ENCODE peak calls at places on chromosomes 16 and 17, in seven cellular contexts. H is A172, I is ascending aorta, F is HT1080, G is HFF-Myc, Z is cardiac muscle cell, V is brain microvascular endothelial cell. K is an unnamed sample.

GRCh38 chr16:30706046-30706445 is 7.1 kb downstream of the SRCAP start:
- DNase-seq in H (no peak), I (no peak), F (no peak), G (no peak), Z (no peak), V (no peak), K (no peak)

GRCh38 chr17:51258756-51259573 is 884 bp downstream of the MBTD1 start:
- DNase-seq in H (no peak), I (no peak), F (peak), G (no peak), Z (peak), V (no peak), K (no peak)

GRCh38 chr17:55487727-55488436 is 23.4 kb downstream of the SMIM36 start:
- DNase-seq in H (no peak), I (no peak), F (no peak), G (no peak), Z (no peak), V (no peak), K (no peak)

GRCh38 chr16:351804-352520 is 561 bp downstream of the AXIN1 start:
- DNase-seq in H (no peak), I (no peak), F (no peak), G (no peak), Z (peak), V (no peak), K (no peak)

GRCh38 chr17:73652886-73653480 is 8.7 kb upstream of the SDK2 start:
- DNase-seq in H (no peak), I (no peak), F (no peak), G (no peak), Z (no peak), V (no peak), K (no peak)

GRCh38 chr17:31216053-31216751 is 80.8 kb downstream of the OMG start:
- DNase-seq in H (peak), I (no peak), F (peak), G (peak), Z (peak), V (peak), K (peak)

GRCh38 chr17:19766016-19766415 is 17.9 kb upstream of the ALDH3A1 start:
- DNase-seq in H (no peak), I (no peak), F (no peak), G (no peak), Z (no peak), V (no peak), K (no peak)

GRCh38 chr17:72937687-72938086 is 154.8 kb downstream of the SLC39A11 start:
- DNase-seq in H (no peak), I (no peak), F (no peak), G (no peak), Z (no peak), V (no peak), K (no peak)

GRCh38 chr16:61926766-61927165 is 109.5 kb downstream of the CDH8 start:
- DNase-seq in H (peak), I (no peak), F (peak), G (no peak), Z (no peak), V (peak), K (no peak)

GRCh38 chr17:50637829-50638571 is 3.3 kb downstream of the ABCC3 start:
- DNase-seq in H (no peak), I (no peak), F (no peak), G (no peak), Z (no peak), V (no peak), K (no peak)